ENCODE peak calls at places on chromosomes 2 and 18, in ten cellular contexts. One of them, this sample, is unnamed.

GRCh38 chr2:43070039-43070438 is 156.4 kb downstream of the ZFP36L2 start:
- DNase-seq in SJSA1: no peak
- DNase-seq in stimulated activated CD8-positive, alpha-beta memory T cell treated with anti-CD3 and anti-CD28 coated beads, Interleukin-4, amount 100 ng/mL, for 24 hours: no peak
- DNase-seq in posterior vena cava: peak
- DNase-seq in kidney tubule cell: peak
- DNase-seq in T1000: no peak
- DNase-seq in NCI-H345: no peak
- DNase-seq in midbrain: no peak
- DNase-seq in sciatic nerve: no peak
- DNase-seq in NCI-H526 treated with DMSO at 0.1 percent for 48 hours: no peak
- DNase-seq in this sample: peak

GRCh38 chr2:23712756-23713151 is 214.2 kb downstream of the ATAD2B start:
- DNase-seq in SJSA1: no peak
- DNase-seq in stimulated activated CD8-positive, alpha-beta memory T cell treated with anti-CD3 and anti-CD28 coated beads, Interleukin-4, amount 100 ng/mL, for 24 hours: no peak
- DNase-seq in posterior vena cava: no peak
- DNase-seq in kidney tubule cell: no peak
- DNase-seq in T1000: no peak
- DNase-seq in NCI-H345: no peak
- DNase-seq in midbrain: no peak
- DNase-seq in sciatic nerve: no peak
- DNase-seq in NCI-H526 treated with DMSO at 0.1 percent for 48 hours: no peak
- DNase-seq in this sample: no peak

GRCh38 chr18:10121028-10121427 is 207.2 kb downstream of the VAPA start:
- DNase-seq in SJSA1: no peak
- DNase-seq in stimulated activated CD8-positive, alpha-beta memory T cell treated with anti-CD3 and anti-CD28 coated beads, Interleukin-4, amount 100 ng/mL, for 24 hours: no peak
- DNase-seq in posterior vena cava: no peak
- DNase-seq in kidney tubule cell: no peak
- DNase-seq in T1000: no peak
- DNase-seq in NCI-H345: no peak
- DNase-seq in midbrain: no peak
- DNase-seq in sciatic nerve: no peak
- DNase-seq in NCI-H526 treated with DMSO at 0.1 percent for 48 hours: no peak
- DNase-seq in this sample: no peak

GRCh38 chr18:14747513-14748474 is at the start of gene ANKRD30B:
- DNase-seq in SJSA1: no peak
- DNase-seq in stimulated activated CD8-positive, alpha-beta memory T cell treated with anti-CD3 and anti-CD28 coated beads, Interleukin-4, amount 100 ng/mL, for 24 hours: no peak
- DNase-seq in posterior vena cava: peak
- DNase-seq in kidney tubule cell: no peak
- DNase-seq in T1000: no peak
- DNase-seq in NCI-H345: no peak
- DNase-seq in midbrain: no peak
- DNase-seq in sciatic nerve: no peak
- DNase-seq in NCI-H526 treated with DMSO at 0.1 percent for 48 hours: no peak
- DNase-seq in this sample: no peak

GRCh38 chr2:72112421-72112820 is 35.2 kb downstream of the CYP26B1 start:
- DNase-seq in SJSA1: no peak
- DNase-seq in stimulated activated CD8-positive, alpha-beta memory T cell treated with anti-CD3 and anti-CD28 coated beads, Interleukin-4, amount 100 ng/mL, for 24 hours: no peak
- DNase-seq in posterior vena cava: peak
- DNase-seq in kidney tubule cell: peak
- DNase-seq in T1000: peak
- DNase-seq in NCI-H345: no peak
- DNase-seq in midbrain: no peak
- DNase-seq in sciatic nerve: no peak
- DNase-seq in NCI-H526 treated with DMSO at 0.1 percent for 48 hours: no peak
- DNase-seq in this sample: peak

GRCh38 chr2:33492735-33493134 is 16.3 kb downstream of the RASGRP3 start:
- DNase-seq in SJSA1: no peak
- DNase-seq in stimulated activated CD8-positive, alpha-beta memory T cell treated with anti-CD3 and anti-CD28 coated beads, Interleukin-4, amount 100 ng/mL, for 24 hours: no peak
- DNase-seq in posterior vena cava: no peak
- DNase-seq in kidney tubule cell: no peak
- DNase-seq in T1000: no peak
- DNase-seq in NCI-H345: no peak
- DNase-seq in midbrain: no peak
- DNase-seq in sciatic nerve: no peak
- DNase-seq in NCI-H526 treated with DMSO at 0.1 percent for 48 hours: no peak
- DNase-seq in this sample: no peak

GRCh38 chr18:7750095-7750663 is 183.1 kb downstream of the PTPRM start:
- DNase-seq in SJSA1: no peak
- DNase-seq in stimulated activated CD8-positive, alpha-beta memory T cell treated with anti-CD3 and anti-CD28 coated beads, Interleukin-4, amount 100 ng/mL, for 24 hours: no peak
- DNase-seq in posterior vena cava: no peak
- DNase-seq in kidney tubule cell: no peak
- DNase-seq in T1000: no peak
- DNase-seq in NCI-H345: no peak
- DNase-seq in midbrain: no peak
- DNase-seq in sciatic nerve: no peak
- DNase-seq in NCI-H526 treated with DMSO at 0.1 percent for 48 hours: no peak
- DNase-seq in this sample: no peak

GRCh38 chr2:63124209-63124608 is 73.6 kb downstream of the OTX1 start:
- DNase-seq in SJSA1: no peak
- DNase-seq in stimulated activated CD8-positive, alpha-beta memory T cell treated with anti-CD3 and anti-CD28 coated beads, Interleukin-4, amount 100 ng/mL, for 24 hours: no peak
- DNase-seq in posterior vena cava: no peak
- DNase-seq in kidney tubule cell: no peak
- DNase-seq in T1000: no peak
- DNase-seq in NCI-H345: no peak
- DNase-seq in midbrain: no peak
- DNase-seq in sciatic nerve: no peak
- DNase-seq in NCI-H526 treated with DMSO at 0.1 percent for 48 hours: no peak
- DNase-seq in this sample: peak

GRCh38 chr2:237557633-237558015 is 8.8 kb upstream of the PRLH start:
- DNase-seq in SJSA1: no peak
- DNase-seq in stimulated activated CD8-positive, alpha-beta memory T cell treated with anti-CD3 and anti-CD28 coated beads, Interleukin-4, amount 100 ng/mL, for 24 hours: no peak
- DNase-seq in posterior vena cava: peak
- DNase-seq in kidney tubule cell: no peak
- DNase-seq in T1000: no peak
- DNase-seq in NCI-H345: no peak
- DNase-seq in midbrain: no peak
- DNase-seq in sciatic nerve: no peak
- DNase-seq in NCI-H526 treated with DMSO at 0.1 percent for 48 hours: no peak
- DNase-seq in this sample: no peak

This sample was measured in renal cortical epithelial cell.